ENCODE peak calls at places on chromosomes 13 and 19, in four cellular contexts. One of them, this sample, is unnamed.

GRCh38 chr13:37492061-37492460 is 106.5 kb downstream of the POSTN start:
- DNase-seq in NCI-H524: no peak
- DNase-seq in stimulated activated CD4-positive, alpha-beta T cell treated with anti-CD3 and anti-CD28 coated beads, Interleukin-12 subunit alpha, Interleukin-12 subunit beta, amount 100 ng/mL, for 4 hours: no peak
- DNase-seq in RWPE1: no peak
- DNase-seq in this sample: no peak

GRCh38 chr19:55452381-55453325 is 8.8 kb downstream of the ISOC2 start:
- DNase-seq in NCI-H524: peak
- DNase-seq in stimulated activated CD4-positive, alpha-beta T cell treated with anti-CD3 and anti-CD28 coated beads, Interleukin-12 subunit alpha, Interleukin-12 subunit beta, amount 100 ng/mL, for 4 hours: no peak
- DNase-seq in RWPE1: peak
- DNase-seq in this sample: peak

GRCh38 chr13:105774739-105775460 is 760.6 kb downstream of the EFNB2 start:
- DNase-seq in NCI-H524: no peak
- DNase-seq in stimulated activated CD4-positive, alpha-beta T cell treated with anti-CD3 and anti-CD28 coated beads, Interleukin-12 subunit alpha, Interleukin-12 subunit beta, amount 100 ng/mL, for 4 hours: no peak
- DNase-seq in RWPE1: no peak
- DNase-seq in this sample: no peak

GRCh38 chr13:95236774-95237173 is 64.5 kb downstream of the ABCC4 start:
- DNase-seq in NCI-H524: no peak
- DNase-seq in stimulated activated CD4-positive, alpha-beta T cell treated with anti-CD3 and anti-CD28 coated beads, Interleukin-12 subunit alpha, Interleukin-12 subunit beta, amount 100 ng/mL, for 4 hours: no peak
- DNase-seq in RWPE1: no peak
- DNase-seq in this sample: no peak

GRCh38 chr19:18701250-18701608 is 17.7 kb downstream of the CRTC1 start:
- DNase-seq in NCI-H524: peak
- DNase-seq in stimulated activated CD4-positive, alpha-beta T cell treated with anti-CD3 and anti-CD28 coated beads, Interleukin-12 subunit alpha, Interleukin-12 subunit beta, amount 100 ng/mL, for 4 hours: no peak
- DNase-seq in RWPE1: no peak
- DNase-seq in this sample: no peak

GRCh38 chr19:43534811-43535761 is 2.1 kb downstream of the ZNF575 start:
- DNase-seq in NCI-H524: no peak
- DNase-seq in stimulated activated CD4-positive, alpha-beta T cell treated with anti-CD3 and anti-CD28 coated beads, Interleukin-12 subunit alpha, Interleukin-12 subunit beta, amount 100 ng/mL, for 4 hours: peak
- DNase-seq in RWPE1: no peak
- DNase-seq in this sample: peak

GRCh38 chr19:17807731-17808316 is 12.9 kb downstream of the B3GNT3 start:
- DNase-seq in NCI-H524: no peak
- DNase-seq in stimulated activated CD4-positive, alpha-beta T cell treated with anti-CD3 and anti-CD28 coated beads, Interleukin-12 subunit alpha, Interleukin-12 subunit beta, amount 100 ng/mL, for 4 hours: no peak
- DNase-seq in RWPE1: no peak
- DNase-seq in this sample: no peak

GRCh38 chr19:6269101-6269886 is 10.5 kb downstream of the MLLT1 start:
- DNase-seq in NCI-H524: no peak
- DNase-seq in stimulated activated CD4-positive, alpha-beta T cell treated with anti-CD3 and anti-CD28 coated beads, Interleukin-12 subunit alpha, Interleukin-12 subunit beta, amount 100 ng/mL, for 4 hours: no peak
- DNase-seq in RWPE1: no peak
- DNase-seq in this sample: no peak

GRCh38 chr13:110640591-110641029 is 25.3 kb downstream of the NAXD start:
- DNase-seq in NCI-H524: no peak
- DNase-seq in stimulated activated CD4-positive, alpha-beta T cell treated with anti-CD3 and anti-CD28 coated beads, Interleukin-12 subunit alpha, Interleukin-12 subunit beta, amount 100 ng/mL, for 4 hours: no peak
- DNase-seq in RWPE1: no peak
- DNase-seq in this sample: no peak

GRCh38 chr19:45729774-45730388 is 815 bp downstream of the FBXO46 start:
- DNase-seq in NCI-H524: no peak
- DNase-seq in stimulated activated CD4-positive, alpha-beta T cell treated with anti-CD3 and anti-CD28 coated beads, Interleukin-12 subunit alpha, Interleukin-12 subunit beta, amount 100 ng/mL, for 4 hours: no peak
- DNase-seq in RWPE1: peak
- DNase-seq in this sample: no peak

GRCh38 chr13:48448963-48449614 is 36.2 kb upstream of the LPAR6 start:
- DNase-seq in NCI-H524: no peak
- DNase-seq in stimulated activated CD4-positive, alpha-beta T cell treated with anti-CD3 and anti-CD28 coated beads, Interleukin-12 subunit alpha, Interleukin-12 subunit beta, amount 100 ng/mL, for 4 hours: no peak
- DNase-seq in RWPE1: peak
- DNase-seq in this sample: no peak

This sample was measured in DMS 273 treated with DMSO at 0.1 percent for 48 hours.